ENCODE peak calls at places on chromosomes 5 and 9, in ten cellular contexts. One of them, this sample, is unnamed.

GRCh38 chr9:79952401-79952800 is 380.6 kb downstream of the TLE4 start:
- DNase-seq in hepatocyte: no peak
- DNase-seq in endothelial cell of umbilical vein: no peak
- DNase-seq in GM23338: no peak
- DNase-seq in MM.1S: no peak
- DNase-seq in Karpas-422: no peak
- DNase-seq in OCI-LY7: no peak
- DNase-seq in neural progenitor cell: no peak
- DNase-seq in DND-41: no peak
- DNase-seq in GM23248: peak; percentile 17
- DNase-seq in this sample: peak; percentile 4

GRCh38 chr9:127170652-127171051 is 48.2 kb upstream of the ANGPTL2 start:
- DNase-seq in hepatocyte: no peak
- DNase-seq in endothelial cell of umbilical vein: no peak
- DNase-seq in GM23338: no peak
- DNase-seq in MM.1S: no peak
- DNase-seq in Karpas-422: no peak
- DNase-seq in OCI-LY7: no peak
- DNase-seq in neural progenitor cell: no peak
- DNase-seq in DND-41: no peak
- DNase-seq in GM23248: no peak
- DNase-seq in this sample: no peak

GRCh38 chr9:136512651-136513066 is 29.8 kb upstream of the SEC16A start:
- DNase-seq in hepatocyte: no peak
- DNase-seq in endothelial cell of umbilical vein: peak; percentile 54
- DNase-seq in GM23338: peak; percentile 39
- DNase-seq in MM.1S: no peak
- DNase-seq in Karpas-422: no peak
- DNase-seq in OCI-LY7: peak; percentile 33
- DNase-seq in neural progenitor cell: no peak
- DNase-seq in DND-41: no peak
- DNase-seq in GM23248: peak; percentile 34
- DNase-seq in this sample: no peak

GRCh38 chr5:139637438-139638089 is 10.6 kb upstream of the CXXC5 start:
- DNase-seq in hepatocyte: peak; percentile 91
- DNase-seq in endothelial cell of umbilical vein: peak; percentile 55
- DNase-seq in GM23338: peak; percentile 88
- DNase-seq in MM.1S: peak; percentile 83
- DNase-seq in Karpas-422: peak; percentile 55
- DNase-seq in OCI-LY7: peak; percentile 80
- DNase-seq in neural progenitor cell: peak; percentile 89
- DNase-seq in DND-41: peak; percentile 12
- DNase-seq in GM23248: peak; percentile 93
- DNase-seq in this sample: peak; percentile 70

GRCh38 chr5:141363952-141364660 is at the start of gene PCDHGA5:
- DNase-seq in hepatocyte: no peak
- DNase-seq in endothelial cell of umbilical vein: no peak
- DNase-seq in GM23338: no peak
- DNase-seq in MM.1S: no peak
- DNase-seq in Karpas-422: no peak
- DNase-seq in OCI-LY7: no peak
- DNase-seq in neural progenitor cell: no peak
- DNase-seq in DND-41: no peak
- DNase-seq in GM23248: no peak
- DNase-seq in this sample: peak; percentile 4

GRCh38 chr5:168708301-168708695 is 129.1 kb upstream of the PANK3 start:
- DNase-seq in hepatocyte: no peak
- DNase-seq in endothelial cell of umbilical vein: no peak
- DNase-seq in GM23338: no peak
- DNase-seq in MM.1S: no peak
- DNase-seq in Karpas-422: no peak
- DNase-seq in OCI-LY7: no peak
- DNase-seq in neural progenitor cell: peak; percentile 18
- DNase-seq in DND-41: no peak
- DNase-seq in GM23248: no peak
- DNase-seq in this sample: no peak

GRCh38 chr5:124330595-124330994 is 415.8 kb downstream of the ZNF608 start:
- DNase-seq in hepatocyte: no peak
- DNase-seq in endothelial cell of umbilical vein: no peak
- DNase-seq in GM23338: no peak
- DNase-seq in MM.1S: no peak
- DNase-seq in Karpas-422: no peak
- DNase-seq in OCI-LY7: no peak
- DNase-seq in neural progenitor cell: no peak
- DNase-seq in DND-41: no peak
- DNase-seq in GM23248: peak; percentile 26
- DNase-seq in this sample: peak; percentile 73

GRCh38 chr5:132427285-132428146 is 58.0 kb downstream of the SLC22A5 start:
- DNase-seq in hepatocyte: peak; percentile 76
- DNase-seq in endothelial cell of umbilical vein: no peak
- DNase-seq in GM23338: no peak
- DNase-seq in MM.1S: peak; percentile 88
- DNase-seq in Karpas-422: peak; percentile 71
- DNase-seq in OCI-LY7: peak; percentile 76
- DNase-seq in neural progenitor cell: no peak
- DNase-seq in DND-41: peak; percentile 63
- DNase-seq in GM23248: peak; percentile 30
- DNase-seq in this sample: no peak

GRCh38 chr9:124266139-124266825 is 8.5 kb downstream of the NEK6 start:
- DNase-seq in hepatocyte: no peak
- DNase-seq in endothelial cell of umbilical vein: peak; percentile 43
- DNase-seq in GM23338: no peak
- DNase-seq in MM.1S: no peak
- DNase-seq in Karpas-422: peak; percentile 64
- DNase-seq in OCI-LY7: no peak
- DNase-seq in neural progenitor cell: no peak
- DNase-seq in DND-41: no peak
- DNase-seq in GM23248: peak; percentile 61
- DNase-seq in this sample: peak; percentile 64

GRCh38 chr9:124263800-124264426 is 6.2 kb downstream of the NEK6 start:
- DNase-seq in hepatocyte: peak; percentile 48
- DNase-seq in endothelial cell of umbilical vein: peak; percentile 8
- DNase-seq in GM23338: no peak
- DNase-seq in MM.1S: no peak
- DNase-seq in Karpas-422: peak; percentile 79
- DNase-seq in OCI-LY7: no peak
- DNase-seq in neural progenitor cell: no peak
- DNase-seq in DND-41: no peak
- DNase-seq in GM23248: no peak
- DNase-seq in this sample: no peak

GRCh38 chr9:124263158-124263557 is 5.4 kb downstream of the NEK6 start:
- DNase-seq in hepatocyte: no peak
- DNase-seq in endothelial cell of umbilical vein: no peak
- DNase-seq in GM23338: no peak
- DNase-seq in MM.1S: no peak
- DNase-seq in Karpas-422: peak; percentile 64
- DNase-seq in OCI-LY7: no peak
- DNase-seq in neural progenitor cell: no peak
- DNase-seq in DND-41: no peak
- DNase-seq in GM23248: no peak
- DNase-seq in this sample: no peak

GRCh38 chr9:124266826-124267201 is 9.1 kb downstream of the NEK6 start:
- DNase-seq in hepatocyte: no peak
- DNase-seq in endothelial cell of umbilical vein: no peak
- DNase-seq in GM23338: no peak
- DNase-seq in MM.1S: no peak
- DNase-seq in Karpas-422: no peak
- DNase-seq in OCI-LY7: no peak
- DNase-seq in neural progenitor cell: no peak
- DNase-seq in DND-41: no peak
- DNase-seq in GM23248: no peak
- DNase-seq in this sample: no peak

GRCh38 chr9:124264812-124265211 is 7.1 kb downstream of the NEK6 start:
- DNase-seq in hepatocyte: no peak
- DNase-seq in endothelial cell of umbilical vein: no peak
- DNase-seq in GM23338: no peak
- DNase-seq in MM.1S: no peak
- DNase-seq in Karpas-422: peak; percentile 98
- DNase-seq in OCI-LY7: peak; percentile 94
- DNase-seq in neural progenitor cell: no peak
- DNase-seq in DND-41: no peak
- DNase-seq in GM23248: no peak
- DNase-seq in this sample: peak; percentile 59
- H3K79me2 ChIP-seq in hepatocyte: peaks cover 96% of the 10 kb centered on the region
- H3K79me2 ChIP-seq in endothelial cell of umbilical vein: peaks cover 92% of the 10 kb centered on the region
- H3K79me2 ChIP-seq in GM23338: peaks cover 46% of the 10 kb centered on the region
- H3K79me2 ChIP-seq in MM.1S: peaks cover 83% of the 10 kb centered on the region
- H3K79me2 ChIP-seq in Karpas-422: peaks cover 85% of the 10 kb centered on the region
- H3K79me2 ChIP-seq in OCI-LY7: peaks cover 29% of the 10 kb centered on the region
- H3K79me2 ChIP-seq in neural progenitor cell: peaks cover 45% of the 10 kb centered on the region
- H3K79me2 ChIP-seq in DND-41: no peaks in the 10 kb centered on the region
- H3K79me2 ChIP-seq in GM23248: peaks cover 99% of the 10 kb centered on the region
- H3K79me2 ChIP-seq in this sample: peaks cover 99% of the 10 kb centered on the region

GRCh38 chr5:179554981-179555380 is 4.6 kb downstream of the RUFY1 start:
- DNase-seq in hepatocyte: no peak
- DNase-seq in endothelial cell of umbilical vein: no peak
- DNase-seq in GM23338: no peak
- DNase-seq in MM.1S: no peak
- DNase-seq in Karpas-422: no peak
- DNase-seq in OCI-LY7: no peak
- DNase-seq in neural progenitor cell: no peak
- DNase-seq in DND-41: no peak
- DNase-seq in GM23248: no peak
- DNase-seq in this sample: no peak

GRCh38 chr5:179553875-179554274 is 3.5 kb downstream of the RUFY1 start:
- DNase-seq in hepatocyte: peak; percentile 32
- DNase-seq in endothelial cell of umbilical vein: peak; percentile 46
- DNase-seq in GM23338: no peak
- DNase-seq in MM.1S: no peak
- DNase-seq in Karpas-422: no peak
- DNase-seq in OCI-LY7: no peak
- DNase-seq in neural progenitor cell: no peak
- DNase-seq in DND-41: no peak
- DNase-seq in GM23248: peak; percentile 81
- DNase-seq in this sample: peak; percentile 64

GRCh38 chr5:179558912-179559279 is 8.5 kb downstream of the RUFY1 start:
- DNase-seq in hepatocyte: peak; percentile 65
- DNase-seq in endothelial cell of umbilical vein: peak; percentile 61
- DNase-seq in GM23338: peak; percentile 93
- DNase-seq in MM.1S: no peak
- DNase-seq in Karpas-422: no peak
- DNase-seq in OCI-LY7: no peak
- DNase-seq in neural progenitor cell: peak; percentile 79
- DNase-seq in DND-41: no peak
- DNase-seq in GM23248: peak; percentile 49
- DNase-seq in this sample: peak; percentile 15

DNA sequence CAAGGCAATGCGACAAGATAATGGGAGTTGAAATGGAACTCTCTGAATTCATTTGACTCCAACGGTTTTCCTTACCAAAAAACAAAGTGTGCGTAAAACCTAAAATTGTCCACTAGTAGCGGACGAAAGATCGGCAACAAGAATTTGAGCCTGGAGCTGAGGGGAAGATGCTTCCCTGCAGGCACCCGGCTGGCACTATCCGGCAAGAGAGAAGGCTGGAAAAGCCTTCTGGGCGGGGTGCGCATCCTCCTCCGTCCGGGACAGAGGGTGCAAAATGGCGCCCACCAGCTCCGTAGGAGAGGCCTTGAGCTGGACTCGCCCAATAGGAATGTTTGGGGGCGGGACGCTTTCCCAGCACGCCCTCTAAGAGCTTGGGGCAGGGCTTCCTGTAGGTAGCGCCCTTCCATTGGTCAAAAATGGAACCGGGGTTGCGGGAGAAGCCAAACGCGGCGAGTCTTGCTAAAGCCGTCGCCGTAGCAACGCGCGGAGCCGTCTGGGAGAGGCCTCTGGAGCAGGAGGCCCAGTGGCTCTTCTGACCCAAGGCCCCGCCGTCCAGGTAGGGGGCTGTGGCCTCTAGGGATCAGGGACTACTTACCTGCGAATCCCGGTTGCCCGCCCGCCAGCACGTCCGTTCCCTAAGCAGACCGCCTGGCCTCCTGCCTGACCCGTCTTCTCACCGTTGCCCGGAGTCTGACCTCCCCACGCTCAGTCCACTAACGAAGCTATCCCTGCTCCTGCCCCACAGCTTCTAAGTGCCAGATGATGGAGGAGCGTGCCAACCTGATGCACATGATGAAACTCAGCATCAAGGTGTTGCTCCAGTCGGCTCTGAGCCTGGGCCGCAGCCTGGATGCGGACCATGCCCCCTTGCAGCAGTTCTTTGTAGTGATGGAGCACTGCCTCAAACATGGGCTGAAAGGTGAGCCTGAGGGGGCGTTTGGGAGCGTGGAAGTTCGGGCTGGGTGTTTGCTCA is 9.2 kb downstream of the RUFY1 start:
- DNase-seq in hepatocyte: peak; percentile 99
- DNase-seq in endothelial cell of umbilical vein: peak; percentile 98
- DNase-seq in GM23338: peak; percentile 100
- DNase-seq in MM.1S: peak; percentile 86
- DNase-seq in Karpas-422: no peak
- DNase-seq in OCI-LY7: peak; percentile 96
- DNase-seq in neural progenitor cell: peak; percentile 99
- DNase-seq in DND-41: no peak
- DNase-seq in GM23248: peak; percentile 100
- DNase-seq in this sample: peak; percentile 98
- H3K79me2 ChIP-seq in hepatocyte: peaks cover 57% of the 10 kb centered on the region
- H3K79me2 ChIP-seq in endothelial cell of umbilical vein: peaks cover 19% of the 10 kb centered on the region
- H3K79me2 ChIP-seq in GM23338: peaks cover 53% of the 10 kb centered on the region
- H3K79me2 ChIP-seq in MM.1S: peaks cover 47% of the 10 kb centered on the region
- H3K79me2 ChIP-seq in Karpas-422: peaks cover 64% of the 10 kb centered on the region
- H3K79me2 ChIP-seq in OCI-LY7: peaks cover 45% of the 10 kb centered on the region
- H3K79me2 ChIP-seq in neural progenitor cell: peaks cover 60% of the 10 kb centered on the region
- H3K79me2 ChIP-seq in DND-41: peaks cover 54% of the 10 kb centered on the region
- H3K79me2 ChIP-seq in GM23248: peaks cover 79% of the 10 kb centered on the region
- H3K79me2 ChIP-seq in this sample: peaks cover 56% of the 10 kb centered on the region

DNA sequence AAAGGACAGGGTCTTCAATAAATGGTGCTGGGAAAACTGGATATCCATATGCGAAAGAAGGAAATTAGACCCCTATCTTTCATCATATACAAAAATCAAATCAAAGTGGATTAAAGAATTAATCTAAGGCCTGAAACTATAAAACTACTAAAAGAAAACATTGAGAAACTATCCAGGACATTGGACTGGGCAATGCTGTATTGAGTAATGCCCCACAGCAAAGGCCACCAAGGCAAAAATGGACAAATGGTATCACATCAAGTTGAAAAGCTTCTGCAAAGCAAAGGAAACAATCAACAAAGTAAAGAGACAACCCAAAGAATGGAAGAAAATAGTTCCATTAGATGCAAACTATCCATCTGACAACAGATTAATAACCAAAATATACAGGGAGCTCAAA is 72.3 kb downstream of the STRBP start:
- DNase-seq in hepatocyte: no peak
- DNase-seq in endothelial cell of umbilical vein: no peak
- DNase-seq in GM23338: no peak
- DNase-seq in MM.1S: no peak
- DNase-seq in Karpas-422: no peak
- DNase-seq in OCI-LY7: no peak
- DNase-seq in neural progenitor cell: no peak
- DNase-seq in DND-41: no peak
- DNase-seq in GM23248: no peak
- DNase-seq in this sample: no peak
- H3K79me2 ChIP-seq in hepatocyte: peaks cover 2% of the 10 kb centered on the region
- H3K79me2 ChIP-seq in endothelial cell of umbilical vein: no peaks in the 10 kb centered on the region
- H3K79me2 ChIP-seq in GM23338: peaks cover 66% of the 10 kb centered on the region
- H3K79me2 ChIP-seq in MM.1S: peaks cover 39% of the 10 kb centered on the region
- H3K79me2 ChIP-seq in Karpas-422: peaks cover 93% of the 10 kb centered on the region
- H3K79me2 ChIP-seq in OCI-LY7: peaks cover 23% of the 10 kb centered on the region
- H3K79me2 ChIP-seq in neural progenitor cell: peaks cover 28% of the 10 kb centered on the region
- H3K79me2 ChIP-seq in DND-41: no peaks in the 10 kb centered on the region
- H3K79me2 ChIP-seq in GM23248: no peaks in the 10 kb centered on the region
- H3K79me2 ChIP-seq in this sample: no peaks in the 10 kb centered on the region

DNA sequence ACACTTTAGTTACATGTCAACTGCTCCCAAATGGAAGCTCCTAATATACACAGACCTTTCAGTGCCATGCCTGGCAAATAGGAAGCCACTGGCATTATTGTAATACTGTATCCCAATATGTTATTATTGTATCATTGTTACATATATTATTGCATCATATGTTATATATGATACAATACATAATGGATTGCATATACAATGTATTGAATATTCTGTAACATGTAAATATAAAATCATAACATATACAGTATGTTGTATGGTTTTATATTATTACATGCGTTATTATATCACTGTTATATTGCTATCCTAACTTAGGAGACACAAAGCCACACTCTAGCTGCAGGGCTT is 38.5 kb downstream of the RAPGEF1 start:
- DNase-seq in hepatocyte: no peak
- DNase-seq in endothelial cell of umbilical vein: no peak
- DNase-seq in GM23338: no peak
- DNase-seq in MM.1S: no peak
- DNase-seq in Karpas-422: no peak
- DNase-seq in OCI-LY7: no peak
- DNase-seq in neural progenitor cell: no peak
- DNase-seq in DND-41: no peak
- DNase-seq in GM23248: no peak
- DNase-seq in this sample: no peak
- H3K79me2 ChIP-seq in hepatocyte: peaks cover 99% of the 10 kb centered on the region
- H3K79me2 ChIP-seq in endothelial cell of umbilical vein: peaks cover 98% of the 10 kb centered on the region
- H3K79me2 ChIP-seq in GM23338: peaks cover 71% of the 10 kb centered on the region
- H3K79me2 ChIP-seq in MM.1S: peaks cover 99% of the 10 kb centered on the region
- H3K79me2 ChIP-seq in Karpas-422: no peaks in the 10 kb centered on the region
- H3K79me2 ChIP-seq in OCI-LY7: peaks cover 99% of the 10 kb centered on the region
- H3K79me2 ChIP-seq in neural progenitor cell: peaks cover 42% of the 10 kb centered on the region
- H3K79me2 ChIP-seq in DND-41: peaks cover 40% of the 10 kb centered on the region
- H3K79me2 ChIP-seq in GM23248: peaks cover 90% of the 10 kb centered on the region
- H3K79me2 ChIP-seq in this sample: peaks cover 67% of the 10 kb centered on the region